ENCODE peak calls at places on chromosomes 3 and 15, in seven cellular contexts. Y is thoracic aorta; T is K562; Q is naive thymus-derived CD4-positive, alpha-beta T cell; I is fibroblast of lung; F is cardiac muscle cell; K is body of pancreas. G is an unnamed sample.

GRCh38 chr3:189337672-189338071 is 165.9 kb downstream of the TPRG1 start:
- DNase-seq in F (no peak), Q (no peak), Y (no peak), T (no peak), K (no peak), I (no peak), G (no peak)

GRCh38 chr3:11364181-11364580 is 92.0 kb downstream of the ATG7 start:
- DNase-seq in Q (no peak), T (no peak), K (no peak), I (peak; percentile 65), F (no peak), Y (no peak), G (no peak)

GRCh38 chr3:7959094-7959493 is 542.5 kb upstream of the LMCD1 start:
- DNase-seq in F (no peak), T (no peak), I (no peak), K (no peak), Q (no peak), Y (no peak), G (no peak)

GRCh38 chr15:65044724-65045481 is at the start of gene SLC51B:
- DNase-seq in Q (no peak), K (peak; percentile 43), I (no peak), Y (no peak), F (no peak), T (peak; percentile 18), G (no peak)

GRCh38 chr3:19147905-19148767 is at the start of gene KCNH8:
- DNase-seq in F (peak; percentile 12), Y (no peak), I (no peak), K (peak; percentile 51), Q (peak; percentile 22), T (peak; percentile 23), G (peak; percentile 10)

GRCh38 chr15:76903251-76903681 is 1.9 kb downstream of the SCAPER start:
- DNase-seq in K (no peak), T (peak; percentile 28), Q (peak; percentile 15), F (peak; percentile 46), I (peak; percentile 59), Y (no peak), G (peak; percentile 52)

GRCh38 chr15:43505723-43506122 is 11.7 kb upstream of the MAP1A start:
- DNase-seq in T (peak; percentile 46), K (no peak), Q (no peak), F (peak; percentile 48), Y (no peak), I (peak; percentile 81), G (no peak)

GRCh38 chr15:64536244-64536836 is 76.0 kb downstream of the ZNF609 start:
- DNase-seq in T (no peak), Y (no peak), I (peak; percentile 91), Q (no peak), F (peak; percentile 74), K (no peak), G (no peak)

GRCh38 chr3:168414149-168414548 is 318.4 kb upstream of the GOLIM4 start:
- DNase-seq in Q (no peak), I (no peak), K (no peak), T (no peak), F (no peak), Y (no peak), G (no peak)

GRCh38 chr3:149417727-149418126 is 40.3 kb upstream of the TM4SF1 start:
- DNase-seq in I (no peak), K (no peak), Y (no peak), F (no peak), Q (no peak), T (no peak), G (no peak)

GRCh38 chr3:16061491-16061890 is 113.0 kb upstream of the GALNT15 start:
- DNase-seq in K (no peak), Y (no peak), Q (no peak), I (no peak), T (no peak), F (no peak), G (no peak)

GRCh38 chr15:63374686-63375520 is 6.7 kb downstream of the CA12 start:
- DNase-seq in Q (no peak), K (no peak), Y (no peak), F (peak; percentile 83), I (peak; percentile 87), T (no peak), G (peak; percentile 68)

GRCh38 chr3:112611813-112612515 is 29.0 kb downstream of the CCDC80 start:
- DNase-seq in Y (no peak), K (no peak), Q (no peak), T (no peak), F (no peak), I (no peak), G (no peak)

GRCh38 chr3:184417619-184418327 is 37.9 kb downstream of the CHRD start:
- DNase-seq in K (peak; percentile 72), F (peak; percentile 77), I (peak; percentile 43), T (peak; percentile 77), Q (peak; percentile 70), Y (no peak), G (peak; percentile 82)

GRCh38 chr15:66923438-66923881 is 141.9 kb upstream of the SMAD3 start:
- DNase-seq in T (peak; percentile 59), Y (no peak), K (peak; percentile 30), F (no peak), I (no peak), Q (peak; percentile 17), G (peak; percentile 53)

GRCh38 chr3:27681249-27681748 is 40.8 kb downstream of the EOMES start:
- DNase-seq in K (peak; percentile 17), T (peak; percentile 51), F (peak; percentile 89), Y (no peak), Q (peak; percentile 64), I (peak; percentile 77), G (peak; percentile 72)

GRCh38 chr3:88440701-88441100 is 290.9 kb downstream of the C3orf38 start:
- DNase-seq in Y (no peak), F (no peak), I (no peak), Q (no peak), K (no peak), T (no peak), G (no peak)

GRCh38 chr15:68081869-68082505 is 27.9 kb downstream of the PIAS1 start:
- DNase-seq in Y (no peak), T (no peak), I (no peak), Q (no peak), K (no peak), F (no peak), G (no peak)

DNA sequence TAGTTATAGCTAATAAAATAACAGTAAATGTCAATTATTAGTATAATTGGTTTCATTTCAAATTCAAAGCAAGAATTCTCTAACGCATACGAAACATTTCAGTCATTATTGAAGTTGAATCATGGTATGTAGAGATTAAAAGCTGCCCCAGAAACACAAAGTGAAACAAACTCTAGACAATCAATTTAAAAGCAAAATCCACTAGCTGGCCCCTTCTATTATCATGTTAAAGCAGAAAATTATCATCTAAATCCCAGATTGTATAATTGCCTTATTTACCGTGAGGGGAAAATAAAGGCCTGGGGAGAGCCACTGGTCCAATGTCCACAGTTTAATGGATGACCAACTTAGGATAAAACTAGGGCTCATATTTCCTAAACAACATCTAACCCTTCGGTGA is 110.9 kb upstream of the THRB start:
- DNase-seq in T (no peak), I (no peak), F (no peak), Q (no peak), Y (no peak), K (no peak), G (peak; percentile 97)
- H3K4me1 ChIP-seq in T (no peaks in the 10 kb centered on the region), I (no peaks in the 10 kb centered on the region), F (no peaks in the 10 kb centered on the region), Q (no peaks in the 10 kb centered on the region), Y (peaks cover 9% of the 10 kb centered on the region), K (peaks cover 10% of the 10 kb centered on the region), G (peaks cover 25% of the 10 kb centered on the region)

DNA sequence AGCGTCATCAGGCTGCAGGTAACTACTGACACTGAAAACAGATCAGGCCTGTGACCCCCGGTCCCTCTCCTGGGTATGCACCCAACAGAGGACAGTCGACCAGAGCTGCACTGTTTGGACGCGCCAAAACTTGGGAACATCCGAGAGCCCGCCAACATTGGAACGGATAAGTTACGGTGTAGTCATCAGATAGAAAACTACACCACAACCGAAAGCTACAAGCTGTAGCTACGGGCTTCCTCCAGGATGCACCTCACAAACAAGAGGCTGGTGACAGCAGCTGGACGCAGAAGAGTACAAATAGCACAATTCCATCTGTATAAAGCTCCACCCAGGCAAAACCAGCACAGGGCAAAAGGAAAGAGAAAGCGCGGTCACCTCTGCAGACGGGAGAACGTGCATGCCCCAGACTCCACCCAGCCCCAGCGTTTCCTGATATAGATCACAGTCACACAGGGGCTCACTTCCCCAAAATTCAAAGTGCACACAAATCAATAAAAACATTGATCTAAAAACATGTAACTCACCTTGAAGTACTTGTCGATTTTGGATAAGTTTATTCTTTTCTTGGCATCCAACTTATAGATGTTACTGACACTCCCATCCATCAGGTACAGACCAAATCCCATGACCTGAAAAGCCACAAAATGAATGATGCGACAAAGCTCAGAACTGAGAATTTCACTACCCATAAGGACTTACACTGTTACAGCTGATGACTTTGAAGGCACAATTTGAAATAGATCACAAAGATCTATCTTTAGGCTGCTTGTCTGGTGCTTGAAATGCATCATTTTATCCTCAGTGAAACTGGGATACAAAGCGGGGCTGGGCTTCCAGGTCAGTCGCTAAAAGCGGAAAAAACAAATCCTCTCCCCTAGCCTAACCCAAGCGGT is 43.3 kb downstream of the CYFIP1 start:
- DNase-seq in Q (no peak), Y (no peak), T (no peak), I (no peak), F (no peak), K (no peak), G (no peak)
- H3K36me3 ChIP-seq in Q (no peaks in the 10 kb centered on the region), Y (peaks cover 45% of the 10 kb centered on the region), T (peaks cover 42% of the 10 kb centered on the region), I (peaks cover 13% of the 10 kb centered on the region), F (peaks cover 16% of the 10 kb centered on the region), K (peaks cover 19% of the 10 kb centered on the region), G (peaks cover 47% of the 10 kb centered on the region)

DNA sequence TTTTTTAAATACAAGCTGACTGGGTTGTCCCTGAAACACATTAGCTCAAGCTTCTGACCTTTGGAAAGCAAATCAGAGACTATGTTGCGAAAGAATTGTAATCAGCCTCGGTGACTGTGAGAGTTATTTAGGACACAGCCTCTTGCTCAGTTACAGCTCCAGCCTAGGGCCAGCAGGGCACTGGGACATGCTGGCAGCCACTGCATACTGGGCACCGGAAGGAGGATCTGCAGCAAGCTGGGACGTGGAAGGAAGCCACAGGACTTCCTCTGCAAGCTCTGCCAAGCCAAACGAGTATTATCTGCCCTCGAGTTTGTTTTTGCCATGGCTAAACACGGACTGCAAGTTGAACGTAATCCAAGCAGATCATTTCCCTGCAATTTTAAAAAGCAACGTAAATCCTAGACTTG is 24.4 kb upstream of the COPG1 start:
- DNase-seq in I (peak; percentile 62), Q (no peak), Y (no peak), K (peak; percentile 94), T (no peak), F (peak; percentile 81), G (no peak)
- H3K4me1 ChIP-seq in I (peaks cover 18% of the 10 kb centered on the region), Q (peaks cover 11% of the 10 kb centered on the region), Y (peaks cover 16% of the 10 kb centered on the region), K (peaks cover 17% of the 10 kb centered on the region), T (peaks cover 24% of the 10 kb centered on the region), F (no peaks in the 10 kb centered on the region), G (no peaks in the 10 kb centered on the region)

GRCh38 chr3:13391308-13391707 is 28.8 kb downstream of the NUP210 start:
- DNase-seq in I (no peak), Q (peak; percentile 14), Y (no peak), K (no peak), T (no peak), F (no peak), G (no peak)

GRCh38 chr3:13389378-13389777 is 30.7 kb downstream of the NUP210 start:
- DNase-seq in Y (no peak), T (no peak), F (no peak), I (no peak), Q (no peak), K (no peak), G (no peak)

GRCh38 chr3:13393427-13394360 is 26.4 kb downstream of the NUP210 start:
- DNase-seq in Q (no peak), K (no peak), Y (no peak), I (no peak), F (no peak), T (no peak), G (no peak)

GRCh38 chr3:13385373-13385965 is 34.7 kb downstream of the NUP210 start:
- DNase-seq in F (no peak), T (no peak), I (peak; percentile 60), K (no peak), Y (no peak), Q (no peak), G (no peak)

GRCh38 chr3:13388816-13389215 is 31.3 kb downstream of the NUP210 start:
- DNase-seq in F (no peak), T (no peak), Y (no peak), I (no peak), Q (no peak), K (no peak), G (no peak)
- H3K36me3 ChIP-seq in F (peaks cover 18% of the 10 kb centered on the region), T (peaks cover 98% of the 10 kb centered on the region), Y (no peaks in the 10 kb centered on the region), I (no peaks in the 10 kb centered on the region), Q (peaks cover 100% of the 10 kb centered on the region), K (peaks cover 13% of the 10 kb centered on the region), G (peaks cover 99% of the 10 kb centered on the region)

G was measured in HAP-1.